ENCODE peak calls at places on chromosomes 12 and 14, in five cellular contexts. A, Y, D, G and R are unnamed samples.

GRCh38 chr12:94435511-94435927 is 24.1 kb downstream of the CEP83 start:
- DNase-seq in A (no peak), Y (no peak), D (no peak), G (no peak), R (no peak)

GRCh38 chr12:132954471-132955048 is 1.5 kb downstream of the ZNF605 start:
- DNase-seq in A (no peak), Y (no peak), D (no peak), G (no peak), R (no peak)

GRCh38 chr12:76422154-76422877 is 74.1 kb upstream of the BBS10 start:
- DNase-seq in A (no peak), Y (no peak), D (no peak), G (no peak), R (no peak)

GRCh38 chr12:50961708-50962107 is 9.4 kb downstream of the HIGD1C start:
- DNase-seq in A (no peak), Y (no peak), D (no peak), G (no peak), R (no peak)

GRCh38 chr12:131053567-131053966 is 99.9 kb downstream of the ADGRD1 start:
- DNase-seq in A (no peak), Y (no peak), D (no peak), G (no peak), R (no peak)

GRCh38 chr14:65354715-65355114 is 57.8 kb upstream of the FUT8 start:
- DNase-seq in A (no peak), Y (no peak), D (no peak), G (no peak), R (no peak)

GRCh38 chr12:54997914-54998507 is 13.4 kb upstream of the TESPA1 start:
- DNase-seq in A (no peak), Y (no peak), D (no peak), G (no peak), R (no peak)

GRCh38 chr12:27644446-27644845 is 51.8 kb upstream of the REP15 start:
- DNase-seq in A (no peak), Y (no peak), D (no peak), G (no peak), R (no peak)